ENCODE peak calls at places on chromosomes 16 and 17, in nine cellular contexts. F is cardiac muscle cell, Q is AG10803, E is right cardiac atrium, Y is adrenal gland, L is choroid plexus epithelial cell, S is psoas muscle, H is dorsolateral prefrontal cortex, X is tibial nerve. I is an unnamed sample.
A peak's percentile ranks its signal among the peaks of the same experiment; 100 is the strongest.

GRCh38 chr17:11598274-11599221 is at the start of gene DNAH9:
- DNase-seq in F (peak; percentile 99), Q (peak; percentile 20), E (peak; percentile 99), Y (peak; percentile 99), L (peak; percentile 22), S (peak; percentile 94), H (peak; percentile 50), X (peak; percentile 95), I (no peak)

GRCh38 chr17:58083491-58084316 is 485 bp downstream of the DYNLL2 start:
- DNase-seq in F (peak; percentile 69), Q (peak; percentile 50), E (peak; percentile 91), Y (peak; percentile 78), L (peak; percentile 35), S (peak; percentile 89), H (peak; percentile 41), X (no peak), I (peak; percentile 22)

GRCh38 chr16:31188450-31189411 is 8.8 kb downstream of the FUS start:
- DNase-seq in F (no peak), Q (no peak), E (no peak), Y (no peak), L (no peak), S (no peak), H (no peak), X (no peak), I (no peak)

GRCh38 chr17:67608691-67609090 is 109.0 kb upstream of the NOL11 start:
- DNase-seq in F (no peak), Q (peak; percentile 76), E (no peak), Y (peak; percentile 68), L (peak; percentile 52), S (no peak), H (no peak), X (no peak), I (peak; percentile 61)

GRCh38 chr17:41656249-41657023 is 32.1 kb upstream of the KRT17 start:
- DNase-seq in F (no peak), Q (no peak), E (no peak), Y (no peak), L (no peak), S (no peak), H (no peak), X (no peak), I (no peak)

GRCh38 chr16:47987136-47987535 is 168.7 kb downstream of the ABCC12 start:
- DNase-seq in F (no peak), Q (no peak), E (no peak), Y (no peak), L (no peak), S (no peak), H (no peak), X (no peak), I (no peak)

GRCh38 chr16:60788631-60789030 is 1247.6 kb downstream of the CDH8 start:
- DNase-seq in F (no peak), Q (no peak), E (no peak), Y (no peak), L (no peak), S (no peak), H (no peak), X (no peak), I (no peak)

GRCh38 chr17:61260061-61260797 is 139.4 kb upstream of the TBX2 start:
- DNase-seq in F (peak; percentile 55), Q (no peak), E (no peak), Y (no peak), L (peak; percentile 65), S (no peak), H (no peak), X (peak; percentile 29), I (peak; percentile 59)

GRCh38 chr16:88650749-88651275 is at the start of gene CYBA:
- DNase-seq in F (peak; percentile 65), Q (peak; percentile 40), E (peak; percentile 94), Y (peak; percentile 71), L (peak; percentile 70), S (peak; percentile 85), H (no peak), X (peak; percentile 31), I (peak; percentile 39)

GRCh38 chr16:59510008-59510424 is 775.9 kb upstream of the GOT2 start:
- DNase-seq in F (no peak), Q (no peak), E (no peak), Y (no peak), L (no peak), S (no peak), H (peak; percentile 3), X (no peak), I (no peak)

GRCh38 chr16:73063854-73064226 is 15.9 kb upstream of the ZFHX3 start:
- DNase-seq in F (no peak), Q (no peak), E (no peak), Y (no peak), L (no peak), S (no peak), H (no peak), X (no peak), I (no peak)

GRCh38 chr16:73064227-73064995 is 16.5 kb upstream of the ZFHX3 start:
- DNase-seq in F (no peak), Q (peak; percentile 71), E (peak; percentile 72), Y (peak; percentile 79), L (no peak), S (no peak), H (no peak), X (no peak), I (peak; percentile 92)

GRCh38 chr16:73063284-73063733 is 15.4 kb upstream of the ZFHX3 start:
- DNase-seq in F (no peak), Q (no peak), E (peak; percentile 55), Y (no peak), L (no peak), S (no peak), H (no peak), X (no peak), I (no peak)

GRCh38 chr16:73060948-73061495 is 13.1 kb upstream of the ZFHX3 start:
- DNase-seq in F (no peak), Q (no peak), E (no peak), Y (no peak), L (no peak), S (no peak), H (no peak), X (no peak), I (no peak)

DNA sequence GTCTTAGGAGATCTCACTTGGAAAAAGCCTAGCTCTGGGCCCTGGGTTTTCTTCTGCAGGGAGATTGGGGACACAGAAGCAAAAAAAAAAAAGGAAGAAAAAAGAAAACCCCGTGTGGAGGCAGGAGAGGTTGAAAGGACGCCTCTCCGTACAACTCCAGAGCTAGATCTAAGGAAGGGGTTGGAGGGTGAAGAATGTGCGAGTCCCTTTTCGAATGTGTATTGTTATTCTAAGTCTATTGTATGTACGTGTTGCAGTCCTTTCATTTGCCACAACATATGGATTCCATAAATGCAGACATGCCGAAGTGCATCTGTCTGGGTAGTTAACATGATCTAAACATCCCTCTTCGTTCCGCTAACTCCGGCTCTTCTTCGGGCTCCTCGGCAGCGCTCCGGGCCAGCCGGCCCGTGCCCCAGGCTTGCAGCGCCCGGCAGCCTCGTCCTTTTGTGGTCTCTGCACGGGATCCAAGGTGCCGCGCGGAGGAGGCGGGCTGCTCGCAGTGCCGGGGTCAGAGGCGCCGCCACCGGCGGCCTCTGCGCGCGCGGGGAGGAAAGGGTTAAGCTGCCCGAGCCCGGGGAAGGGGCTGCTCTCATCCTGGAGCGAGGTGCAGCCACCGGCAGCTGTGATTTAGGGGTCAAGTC is 14.8 kb upstream of the ZFHX3 start:
- DNase-seq in F (no peak), Q (no peak), E (peak; percentile 57), Y (no peak), L (no peak), S (no peak), H (no peak), X (no peak), I (no peak)
- H3K4me3 ChIP-seq in F (peak overlapping the region; percentile 11), Q (peak overlapping the region; percentile 35), E (peak overlapping the region; percentile 31), Y (no peak overlapping the region), L (peak overlapping the region; percentile 49), S (peak overlapping the region; percentile 57), H (peak overlapping the region; percentile 4), X (peak overlapping the region; percentile 30), I (no peak overlapping the region)

DNA sequence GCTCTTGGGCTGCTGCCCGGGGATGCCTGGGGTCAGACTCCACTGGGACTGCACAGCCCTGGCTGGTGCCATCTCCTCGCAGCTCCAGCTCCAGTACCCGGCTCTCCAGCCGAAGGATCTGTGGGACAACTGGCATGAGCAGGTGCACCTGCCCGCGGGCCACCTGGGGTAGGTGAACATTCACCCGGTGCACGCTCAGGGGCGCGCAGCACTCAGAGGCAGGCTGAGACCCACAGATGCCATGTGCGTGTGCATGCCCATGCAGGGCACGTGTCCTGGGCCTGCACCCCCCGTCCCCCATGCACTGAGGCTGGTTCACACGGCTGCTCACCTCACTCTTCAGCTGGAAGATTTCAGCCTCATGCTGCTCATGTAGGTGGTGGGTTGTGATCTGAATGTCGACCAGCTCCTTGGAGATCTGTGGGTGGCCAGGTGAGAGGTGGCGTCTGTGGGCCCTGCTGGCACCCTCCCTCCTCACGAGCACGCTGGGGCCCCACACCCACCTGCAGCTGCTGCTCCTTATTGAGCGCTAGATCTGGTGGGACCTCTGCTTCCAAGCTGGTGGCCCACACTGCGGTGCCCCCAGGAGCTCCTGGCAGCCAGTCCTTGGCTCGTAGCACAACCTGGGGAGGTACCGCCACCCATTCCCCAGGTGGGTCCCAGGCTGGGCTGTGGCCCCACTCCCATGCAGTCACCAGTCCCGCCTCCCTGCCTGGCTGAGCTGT is 618 bp downstream of the CCDC78 start:
- DNase-seq in F (no peak), Q (no peak), E (peak; percentile 50), Y (no peak), L (no peak), S (no peak), H (no peak), X (no peak), I (no peak)
- H3K4me3 ChIP-seq in F (no peak overlapping the region), Q (no peak overlapping the region), E (no peak overlapping the region), Y (no peak overlapping the region), L (no peak overlapping the region), S (no peak overlapping the region), H (no peak overlapping the region), X (no peak overlapping the region), I (no peak overlapping the region)

GRCh38 chr16:67183284-67183626 is 508 bp downstream of the MATCAP1 start:
- DNase-seq in F (no peak), Q (no peak), E (no peak), Y (no peak), L (no peak), S (no peak), H (no peak), X (no peak), I (no peak)
- H3K4me3 ChIP-seq in F (peak overlapping the region; percentile 61), Q (peak overlapping the region; percentile 72), E (peak overlapping the region; percentile 29), Y (no peak overlapping the region), L (peak overlapping the region; percentile 87), S (peak overlapping the region; percentile 95), H (peak overlapping the region; percentile 76), X (peak overlapping the region; percentile 76), I (peak overlapping the region; percentile 76)

GRCh38 chr17:45310380-45311324 is 6.2 kb downstream of the MAP3K14 start:
- DNase-seq in F (no peak), Q (no peak), E (peak; percentile 87), Y (peak; percentile 45), L (no peak), S (peak; percentile 69), H (no peak), X (no peak), I (peak; percentile 58)

GRCh38 chr17:45311406-45311761 is 5.4 kb downstream of the MAP3K14 start:
- DNase-seq in F (no peak), Q (no peak), E (no peak), Y (no peak), L (no peak), S (no peak), H (no peak), X (no peak), I (no peak)

GRCh38 chr17:45312477-45313418 is 4.1 kb downstream of the MAP3K14 start:
- DNase-seq in F (no peak), Q (no peak), E (no peak), Y (no peak), L (no peak), S (no peak), H (no peak), X (no peak), I (no peak)

GRCh38 chr17:45313419-45313771 is 3.4 kb downstream of the MAP3K14 start:
- DNase-seq in F (no peak), Q (no peak), E (no peak), Y (no peak), L (no peak), S (no peak), H (no peak), X (no peak), I (no peak)

GRCh38 chr17:45311762-45312476 is 4.9 kb downstream of the MAP3K14 start:
- DNase-seq in F (peak; percentile 27), Q (peak; percentile 49), E (peak; percentile 74), Y (peak; percentile 86), L (peak; percentile 69), S (peak; percentile 88), H (no peak), X (no peak), I (no peak)
- H3K4me3 ChIP-seq in F (no peak overlapping the region), Q (peak overlapping the region; percentile 40), E (no peak overlapping the region), Y (no peak overlapping the region), L (peak overlapping the region; percentile 1), S (peak overlapping the region; percentile 93), H (peak overlapping the region; percentile 30), X (peak overlapping the region; percentile 21), I (peak overlapping the region; percentile 38)